ENCODE peak calls at places on chromosome 19, in seven cellular contexts. One of them, this sample, is unnamed.

GRCh38 chr19:35032356-35032865 is 2.1 kb downstream of the SCN1B start:
- DNase-seq in WERI-Rb-1: no peak
- DNase-seq in esophagus squamous epithelium: no peak
- DNase-seq in uterus: no peak
- DNase-seq in D341Med: no peak
- DNase-seq in cardiac fibroblast: no peak
- DNase-seq in Kasumi-1: no peak
- DNase-seq in this sample: no peak

GRCh38 chr19:48342841-48343540 is 17.6 kb downstream of the EMP3 start:
- DNase-seq in cardiac fibroblast: no peak
- DNase-seq in uterus: no peak
- DNase-seq in D341Med: no peak
- DNase-seq in esophagus squamous epithelium: no peak
- DNase-seq in WERI-Rb-1: no peak
- DNase-seq in Kasumi-1: no peak
- DNase-seq in this sample: no peak

GRCh38 chr19:7507884-7508283 is 8.0 kb upstream of the ZNF358 start:
- DNase-seq in D341Med: peak
- DNase-seq in Kasumi-1: no peak
- DNase-seq in esophagus squamous epithelium: no peak
- DNase-seq in uterus: peak
- DNase-seq in WERI-Rb-1: peak
- DNase-seq in cardiac fibroblast: peak
- DNase-seq in this sample: no peak

GRCh38 chr19:46714523-46715106 is 2.3 kb downstream of the PRKD2 start:
- DNase-seq in esophagus squamous epithelium: no peak
- DNase-seq in D341Med: no peak
- DNase-seq in uterus: no peak
- DNase-seq in Kasumi-1: no peak
- DNase-seq in WERI-Rb-1: no peak
- DNase-seq in cardiac fibroblast: no peak
- DNase-seq in this sample: no peak

GRCh38 chr19:17754634-17755532 is 3.6 kb downstream of the FCHO1 start:
- DNase-seq in Kasumi-1: no peak
- DNase-seq in esophagus squamous epithelium: no peak
- DNase-seq in D341Med: peak
- DNase-seq in uterus: no peak
- DNase-seq in WERI-Rb-1: no peak
- DNase-seq in cardiac fibroblast: no peak
- DNase-seq in this sample: no peak

GRCh38 chr19:50344661-50345318 is 15.6 kb upstream of the KCNC3 start:
- DNase-seq in uterus: no peak
- DNase-seq in WERI-Rb-1: no peak
- DNase-seq in Kasumi-1: no peak
- DNase-seq in cardiac fibroblast: no peak
- DNase-seq in esophagus squamous epithelium: no peak
- DNase-seq in D341Med: no peak
- DNase-seq in this sample: no peak

GRCh38 chr19:42846597-42846996 is 32.9 kb downstream of the PSG1 start:
- DNase-seq in Kasumi-1: no peak
- DNase-seq in uterus: no peak
- DNase-seq in D341Med: no peak
- DNase-seq in esophagus squamous epithelium: no peak
- DNase-seq in cardiac fibroblast: no peak
- DNase-seq in WERI-Rb-1: no peak
- DNase-seq in this sample: no peak

GRCh38 chr19:7833225-7834156 is 3.5 kb downstream of the EVI5L start:
- DNase-seq in uterus: no peak
- DNase-seq in esophagus squamous epithelium: no peak
- DNase-seq in Kasumi-1: no peak
- DNase-seq in D341Med: peak
- DNase-seq in cardiac fibroblast: peak
- DNase-seq in WERI-Rb-1: no peak
- DNase-seq in this sample: no peak

GRCh38 chr19:4816388-4817165 is 14.9 kb downstream of the TICAM1 start:
- DNase-seq in Kasumi-1: no peak
- DNase-seq in esophagus squamous epithelium: no peak
- DNase-seq in D341Med: peak
- DNase-seq in cardiac fibroblast: no peak
- DNase-seq in uterus: no peak
- DNase-seq in WERI-Rb-1: no peak
- DNase-seq in this sample: no peak

GRCh38 chr19:56139847-56140582 is 1.1 kb upstream of the ZNF444 start:
- DNase-seq in uterus: no peak
- DNase-seq in Kasumi-1: no peak
- DNase-seq in D341Med: no peak
- DNase-seq in WERI-Rb-1: no peak
- DNase-seq in cardiac fibroblast: peak
- DNase-seq in esophagus squamous epithelium: no peak
- DNase-seq in this sample: no peak

GRCh38 chr19:45507864-45508680 is 793 bp downstream of the VASP start:
- DNase-seq in cardiac fibroblast: no peak
- DNase-seq in Kasumi-1: no peak
- DNase-seq in D341Med: no peak
- DNase-seq in WERI-Rb-1: peak
- DNase-seq in esophagus squamous epithelium: no peak
- DNase-seq in uterus: peak
- DNase-seq in this sample: no peak

GRCh38 chr19:45469835-45470146 is 2.0 kb downstream of the FOSB start:
- DNase-seq in uterus: no peak
- DNase-seq in WERI-Rb-1: peak
- DNase-seq in cardiac fibroblast: no peak
- DNase-seq in D341Med: peak
- DNase-seq in esophagus squamous epithelium: no peak
- DNase-seq in Kasumi-1: peak
- DNase-seq in this sample: no peak

GRCh38 chr19:13071444-13072205 is 31.0 kb downstream of the LYL1 start:
- DNase-seq in D341Med: no peak
- DNase-seq in cardiac fibroblast: no peak
- DNase-seq in Kasumi-1: no peak
- DNase-seq in WERI-Rb-1: no peak
- DNase-seq in uterus: no peak
- DNase-seq in esophagus squamous epithelium: no peak
- DNase-seq in this sample: no peak

GRCh38 chr19:49691243-49692101 is 556 bp downstream of the CPT1C start:
- DNase-seq in esophagus squamous epithelium: no peak
- DNase-seq in D341Med: peak
- DNase-seq in Kasumi-1: no peak
- DNase-seq in uterus: peak
- DNase-seq in cardiac fibroblast: peak
- DNase-seq in WERI-Rb-1: peak
- DNase-seq in this sample: peak

GRCh38 chr19:1315470-1316166 is 29.9 kb downstream of the EFNA2 start:
- DNase-seq in D341Med: peak
- DNase-seq in cardiac fibroblast: peak
- DNase-seq in Kasumi-1: peak
- DNase-seq in uterus: peak
- DNase-seq in esophagus squamous epithelium: no peak
- DNase-seq in WERI-Rb-1: peak
- DNase-seq in this sample: no peak

GRCh38 chr19:55250262-55251036 is 8.4 kb downstream of the PPP6R1 start:
- DNase-seq in esophagus squamous epithelium: no peak
- DNase-seq in WERI-Rb-1: no peak
- DNase-seq in cardiac fibroblast: no peak
- DNase-seq in Kasumi-1: no peak
- DNase-seq in uterus: no peak
- DNase-seq in D341Med: no peak
- DNase-seq in this sample: no peak

GRCh38 chr19:5621311-5621944 is 1.1 kb downstream of the SAFB2 start:
- DNase-seq in Kasumi-1: no peak
- DNase-seq in cardiac fibroblast: peak
- DNase-seq in WERI-Rb-1: no peak
- DNase-seq in esophagus squamous epithelium: no peak
- DNase-seq in uterus: peak
- DNase-seq in D341Med: no peak
- DNase-seq in this sample: no peak

GRCh38 chr19:17153996-17154395 is 61.2 kb upstream of the USE1 start:
- DNase-seq in D341Med: no peak
- DNase-seq in WERI-Rb-1: no peak
- DNase-seq in Kasumi-1: no peak
- DNase-seq in cardiac fibroblast: no peak
- DNase-seq in uterus: no peak
- DNase-seq in esophagus squamous epithelium: no peak
- DNase-seq in this sample: no peak

This sample was measured in smooth muscle cell of the brain vasculature.